ENCODE peak calls at places on chromosomes 12 and 14, in five cellular contexts. T is tibial artery, I is cardiac muscle cell, Z is neural progenitor cell, R is A549. U is an unnamed sample. For H3K9me3, the result is how much of the 10 kb centered on the place peaks cover.

GRCh38 chr12:87779016-87779415 is 250.2 kb downstream of the C12orf50 start:
- DNase-seq in R (peak), Z (no peak), T (no peak), I (no peak), U (no peak)

GRCh38 chr14:96069421-96069820 is 30.3 kb downstream of the C14orf132 start:
- DNase-seq in R (no peak), Z (no peak), T (peak), I (no peak), U (no peak)

GRCh38 chr14:69252851-69253250 is 7.1 kb upstream of the GALNT16 start:
- DNase-seq in Z (no peak), T (no peak), I (no peak), R (no peak), U (no peak)

GRCh38 chr12:78793982-78794381 is 70.6 kb upstream of the SYT1 start:
- DNase-seq in I (no peak), R (no peak), T (no peak), Z (no peak), U (no peak)

GRCh38 chr12:32512379-32512778 is 113.0 kb downstream of the FGD4 start:
- DNase-seq in I (no peak), Z (no peak), T (no peak), R (no peak), U (no peak)

GRCh38 chr12:19850341-19851065 is 411.2 kb downstream of the AEBP2 start:
- DNase-seq in R (no peak), T (peak), Z (no peak), I (no peak), U (no peak)

GRCh38 chr12:89157413-89157812 is 194.9 kb downstream of the DUSP6 start:
- DNase-seq in T (no peak), I (no peak), Z (no peak), R (no peak), U (no peak)

GRCh38 chr12:32536000-32536345 is 136.6 kb downstream of the FGD4 start:
- DNase-seq in Z (no peak), T (no peak), R (no peak), I (no peak), U (no peak)

GRCh38 chr14:91228112-91229004 is 16.1 kb downstream of the GPR68 start:
- DNase-seq in I (no peak), T (no peak), R (no peak), Z (no peak), U (no peak)

GRCh38 chr12:4119157-4119761 is 154.3 kb upstream of the CCND2 start:
- DNase-seq in Z (no peak), T (no peak), I (no peak), R (no peak), U (no peak)

GRCh38 chr14:105207460-105207901 is 26.4 kb upstream of the NUDT14 start:
- DNase-seq in T (no peak), R (peak), Z (peak), I (peak), U (no peak)

GRCh38 chr14:97368900-97369564 is 571.9 kb downstream of the VRK1 start:
- DNase-seq in R (no peak), Z (no peak), T (no peak), I (no peak), U (no peak)
- H3K9me3 ChIP-seq in R (under half), Z (under half), T (under half), I (under half), U (under half)

GRCh38 chr14:20614038-20614840 is 23.1 kb upstream of the RNASE12 start:
- DNase-seq in R (peak), T (no peak), Z (peak), I (peak), U (no peak)

GRCh38 chr14:20611277-20611676 is 20.1 kb upstream of the RNASE12 start:
- DNase-seq in T (no peak), Z (no peak), R (no peak), I (no peak), U (no peak)

GRCh38 chr14:20615996-20616395 is 24.8 kb upstream of the RNASE12 start:
- DNase-seq in T (no peak), I (no peak), Z (no peak), R (no peak), U (no peak)

GRCh38 chr14:20612403-20612802 is 21.2 kb upstream of the RNASE12 start:
- DNase-seq in Z (no peak), T (no peak), R (no peak), I (no peak), U (no peak)

GRCh38 chr14:20613094-20614037 is 22.2 kb upstream of the RNASE12 start:
- DNase-seq in Z (peak), I (peak), T (peak), R (peak), U (peak)
- H3K27ac ChIP-seq in Z (no peak), I (peak), T (peak), R (peak), U (peak)

GRCh38 chr12:130143136-130143535 is 19.1 kb upstream of the FZD10 start:
- DNase-seq in T (no peak), R (no peak), Z (no peak), I (no peak), U (no peak)

GRCh38 chr12:130145731-130146130 is 16.5 kb upstream of the FZD10 start:
- DNase-seq in Z (no peak), I (no peak), T (no peak), R (no peak), U (no peak)

GRCh38 chr12:130141901-130142683 is 20.2 kb upstream of the FZD10 start:
- DNase-seq in I (no peak), R (no peak), T (no peak), Z (no peak), U (no peak)

GRCh38 chr12:130142736-130143135 is 19.5 kb upstream of the FZD10 start:
- DNase-seq in Z (no peak), I (no peak), R (no peak), T (no peak), U (no peak)

GRCh38 chr12:130144256-130144655 is 18.0 kb upstream of the FZD10 start:
- DNase-seq in T (no peak), R (no peak), Z (no peak), I (no peak), U (no peak)
- H3K9me3 ChIP-seq in T (under half), R (under half), Z (under half), I (under half), U (under half)

GRCh38 chr12:93740721-93741120 is 63.5 kb downstream of the CRADD start:
- DNase-seq in T (no peak), I (no peak), Z (no peak), R (no peak), U (no peak)
- H3K27ac ChIP-seq in T (peak), I (no peak), Z (no peak), R (no peak), U (peak)

DNA sequence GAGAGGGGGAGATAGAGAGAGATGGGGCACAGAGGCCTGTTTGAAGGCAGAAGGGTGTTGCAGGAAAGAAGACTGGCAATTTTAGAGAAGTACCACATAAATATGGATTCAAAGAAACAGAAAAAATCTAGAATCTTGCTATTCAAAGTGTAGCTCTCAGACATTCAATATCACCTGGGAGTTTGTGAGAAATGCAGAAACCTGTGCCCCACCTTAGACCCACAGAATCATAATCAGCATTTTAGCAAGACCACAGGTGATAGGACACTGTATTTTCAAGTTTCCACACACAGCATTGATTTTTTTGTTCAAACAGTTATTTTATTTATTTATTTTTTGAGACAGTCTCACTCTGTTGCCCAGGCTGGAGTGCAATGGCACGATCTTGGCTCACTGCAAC is 3.3 kb downstream of the NEDD8 start:
- DNase-seq in I (no peak), T (no peak), R (no peak), Z (no peak), U (no peak)
- H3K9me3 ChIP-seq in I (under half), T (under half), R (under half), Z (under half), U (under half)

GRCh38 chr12:56682323-56682722 is 5.8 kb downstream of the PTGES3 start:
- DNase-seq in T (peak), I (no peak), Z (no peak), R (no peak), U (peak)

GRCh38 chr12:56687225-56688128 is 607 bp downstream of the PTGES3 start:
- DNase-seq in I (peak), R (peak), Z (peak), T (peak), U (peak)

GRCh38 chr12:56688846-56689113 is 696 bp upstream of the PTGES3 start:
- DNase-seq in T (no peak), R (no peak), Z (no peak), I (no peak), U (no peak)

GRCh38 chr12:56688129-56688845 is at the start of gene PTGES3:
- DNase-seq in T (peak), I (peak), R (peak), Z (peak), U (peak)

DNA sequence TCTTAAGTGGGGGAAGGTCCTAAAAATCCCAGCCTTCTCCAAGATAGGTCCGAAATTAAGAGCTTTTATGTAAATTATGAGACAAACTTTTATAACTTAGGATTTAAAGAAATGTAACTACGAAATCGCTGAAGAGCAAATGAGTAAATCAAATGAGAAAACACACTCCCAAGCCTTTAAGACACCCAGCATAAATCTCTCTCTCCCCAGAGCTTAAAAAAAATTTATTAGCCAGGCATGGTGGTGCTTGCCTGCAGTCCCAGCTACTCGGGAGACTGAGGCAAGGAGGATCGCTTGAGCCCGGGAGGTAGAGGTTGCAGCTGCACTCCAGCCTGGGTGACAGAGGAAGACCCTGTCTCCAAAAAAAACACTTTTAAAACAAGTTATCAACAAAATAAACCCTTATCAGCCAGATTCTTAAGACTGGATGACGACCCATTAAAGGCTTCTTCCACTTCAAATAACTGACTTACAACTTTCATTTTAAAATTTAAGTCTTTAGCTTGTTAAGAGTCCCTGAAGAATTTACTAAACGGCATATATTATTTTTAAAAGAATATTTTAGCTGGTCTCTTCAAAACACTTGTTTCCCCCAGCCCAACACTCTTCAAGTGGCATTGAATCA is 3.2 kb downstream of the PTGES3 start:
- DNase-seq in R (peak), T (no peak), Z (no peak), I (no peak), U (no peak)
- H3K27ac ChIP-seq in R (peak), T (peak), Z (no peak), I (peak), U (no peak)

DNA sequence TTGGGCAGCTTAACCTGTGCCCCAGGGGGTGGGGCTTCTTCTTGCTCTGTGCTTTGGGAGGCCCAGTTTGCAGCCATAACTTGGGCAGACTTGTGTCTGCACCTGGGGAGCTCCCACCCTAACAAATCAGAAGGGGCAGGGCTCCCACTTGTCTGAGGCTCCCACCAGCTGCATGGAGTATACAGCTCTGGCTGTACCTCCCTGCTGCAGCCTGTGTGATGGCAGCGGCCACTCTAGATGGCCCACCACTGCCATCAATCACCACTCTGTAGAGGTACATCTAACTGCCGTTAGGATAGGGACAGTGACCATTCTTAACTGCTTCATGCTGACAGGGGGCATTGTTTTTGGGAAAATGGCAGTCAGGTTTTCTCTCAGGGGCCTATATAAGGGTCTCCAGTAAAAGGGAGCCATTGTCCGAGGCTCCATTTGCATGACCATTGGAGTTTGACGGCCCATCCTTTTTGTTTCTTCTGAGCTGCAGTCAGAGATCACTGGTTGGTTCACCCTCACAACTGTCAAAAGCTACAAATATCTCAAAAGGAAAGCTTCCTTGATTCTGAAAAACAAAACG is 42.2 kb downstream of the HSD17B6 start:
- DNase-seq in I (no peak), R (no peak), T (no peak), Z (no peak), U (no peak)
- H3K9me3 ChIP-seq in I (under half), R (under half), T (under half), Z (under half), U (under half)

DNA sequence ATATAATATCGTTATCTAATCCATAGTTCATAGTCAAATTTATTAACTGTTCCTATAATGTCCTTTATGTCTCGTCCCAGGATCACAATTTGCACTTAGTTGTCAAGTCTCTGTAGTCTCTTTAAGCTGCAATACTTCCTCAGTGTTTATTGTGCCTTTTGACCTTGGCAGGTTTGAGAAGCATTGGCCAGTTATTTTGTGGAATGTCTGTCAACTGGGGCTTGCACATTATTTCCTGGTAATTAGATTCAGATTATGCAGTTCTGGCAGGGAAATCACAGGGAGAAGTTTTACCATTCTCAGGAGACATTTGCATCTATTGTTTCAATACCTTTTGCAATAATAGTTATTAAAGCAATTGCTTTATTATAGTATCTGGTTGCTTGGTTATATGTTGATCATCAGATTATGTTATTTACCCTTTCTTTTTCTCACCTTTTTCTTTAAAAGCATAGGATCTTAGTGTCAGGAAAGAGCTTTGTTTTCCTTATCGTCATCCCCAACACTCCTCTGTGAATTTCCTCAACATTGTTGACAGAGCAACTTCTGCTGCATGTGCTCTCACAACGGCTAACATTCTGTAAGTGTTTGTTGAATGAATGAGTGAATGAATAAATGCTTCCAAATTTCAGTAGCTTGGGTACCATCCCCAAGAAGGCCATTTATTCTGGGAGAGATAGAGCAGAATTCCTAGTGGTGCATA is 3.7 kb upstream of the ART4 start:
- DNase-seq in I (no peak), T (no peak), Z (no peak), R (no peak), U (no peak)
- H3K27ac ChIP-seq in I (no peak), T (peak), Z (no peak), R (no peak), U (peak)